ENCODE peak calls at places on chromosomes 16 and 17, in four cellular contexts. W, R, Y and Z are unnamed samples.

GRCh38 chr17:50758524-50758923 is 8.8 kb downstream of the ANKRD40CL start:
- DNase-seq in R (no peak), Y (no peak), W (no peak), Z (no peak)

GRCh38 chr16:46830417-46830901 is 521 bp downstream of the C16orf87 start:
- DNase-seq in R (peak; percentile 8), Y (no peak), W (no peak), Z (peak; percentile 80)

GRCh38 chr17:17818088-17818526 is 18.7 kb downstream of the SREBF1 start:
- DNase-seq in Y (no peak), W (peak; percentile 84), R (no peak), Z (peak; percentile 78)

GRCh38 chr17:40510328-40510648 is 8.9 kb upstream of the TNS4 start:
- DNase-seq in Y (no peak), W (peak; percentile 27), R (no peak), Z (peak; percentile 43)

GRCh38 chr17:79127534-79128135 is 53.0 kb downstream of the ENGASE start:
- DNase-seq in Y (no peak), W (no peak), R (no peak), Z (no peak)

GRCh38 chr16:57540387-57540786 is 2.1 kb upstream of the ADGRG5 start:
- DNase-seq in R (no peak), Y (no peak), W (no peak), Z (peak; percentile 37)

GRCh38 chr16:69115361-69115760 is 9.9 kb downstream of the HAS3 start:
- DNase-seq in Y (no peak), W (peak; percentile 7), R (no peak), Z (peak; percentile 9)

GRCh38 chr16:17107450-17107849 is 363.3 kb downstream of the XYLT1 start:
- DNase-seq in Y (no peak), R (no peak), W (no peak), Z (no peak)

GRCh38 chr17:60729854-60730253 is 52.2 kb downstream of the BCAS3 start:
- DNase-seq in Y (no peak), W (no peak), R (no peak), Z (no peak)

GRCh38 chr17:39651908-39652634 is 13.1 kb upstream of the TCAP start:
- DNase-seq in R (no peak), W (no peak), Y (no peak), Z (no peak)

GRCh38 chr17:33520404-33521032 is 227.4 kb upstream of the ASIC2 start:
- DNase-seq in W (peak; percentile 62), R (peak; percentile 9), Y (no peak), Z (no peak)

GRCh38 chr17:36816889-36817288 is 120.4 kb upstream of the LHX1 start:
- DNase-seq in R (no peak), W (no peak), Y (no peak), Z (no peak)